ENCODE peak calls at places on chromosomes 7 and 10, in four cellular contexts. X is PC-3, G is dorsolateral prefrontal cortex, Q is B cell. D is an unnamed sample.

GRCh38 chr7:8271960-8272359 is 10.0 kb upstream of the ICA1 start:
- DNase-seq in X (no peak), G (no peak), Q (no peak), D (no peak)

GRCh38 chr10:21926949-21927348 is 76.6 kb downstream of the DNAJC1 start:
- DNase-seq in Q (no peak), X (peak), G (no peak), D (no peak)

GRCh38 chr10:22243321-22243720 is 25.5 kb upstream of the EBLN1 start:
- DNase-seq in G (no peak), X (peak), Q (no peak), D (no peak)

GRCh38 chr7:142876236-142876960 is 9.1 kb downstream of the TRPV6 start:
- DNase-seq in Q (no peak), G (no peak), X (no peak), D (no peak)

GRCh38 chr10:11227103-11227502 is 209.4 kb downstream of the CELF2 start:
- DNase-seq in Q (peak), X (no peak), G (peak), D (no peak)

GRCh38 chr10:98295907-98296306 is 27.9 kb upstream of the LOXL4 start:
- DNase-seq in G (no peak), X (peak), Q (peak), D (no peak)

GRCh38 chr10:369441-370221 is 234.4 kb downstream of the ZMYND11 start:
- DNase-seq in G (no peak), Q (no peak), X (no peak), D (no peak)

GRCh38 chr7:24769014-24769830 is 12.0 kb upstream of the GSDME start:
- DNase-seq in Q (no peak), X (no peak), G (no peak), D (no peak)

GRCh38 chr7:123343611-123344010 is 143.8 kb upstream of the SLC13A1 start:
- DNase-seq in Q (no peak), G (no peak), X (no peak), D (no peak)

GRCh38 chr10:101287183-101287830 is 58.0 kb upstream of the LBX1 start:
- DNase-seq in G (no peak), Q (no peak), X (no peak), D (no peak)

GRCh38 chr7:19713676-19714075 is 4.8 kb upstream of the POLR1F start:
- DNase-seq in X (peak), Q (no peak), G (no peak), D (peak)

GRCh38 chr10:84265378-84265777 is 20.5 kb downstream of the RGR start:
- DNase-seq in X (no peak), G (no peak), Q (no peak), D (no peak)

GRCh38 chr10:113689574-113689973 is 9.9 kb downstream of the CASP7 start:
- DNase-seq in G (no peak), X (no peak), Q (no peak), D (no peak)

GRCh38 chr7:17392846-17393245 is 94.4 kb downstream of the AHR start:
- DNase-seq in Q (no peak), X (no peak), G (no peak), D (no peak)

GRCh38 chr10:71774916-71775702 is 1.8 kb upstream of the VSIR start:
- DNase-seq in Q (peak), G (no peak), X (no peak), D (no peak)

GRCh38 chr7:13903997-13904396 is 85.5 kb downstream of the ETV1 start:
- DNase-seq in X (no peak), Q (no peak), G (no peak), D (no peak)

GRCh38 chr7:53237344-53237913 is 202.0 kb downstream of the POM121L12 start:
- DNase-seq in Q (no peak), X (no peak), G (no peak), D (no peak)

GRCh38 chr7:107563072-107563760 is 504 bp downstream of the COG5 start:
- DNase-seq in G (no peak), X (peak), Q (no peak), D (no peak)

GRCh38 chr10:113463777-113464176 is 89.1 kb upstream of the HABP2 start:
- DNase-seq in X (no peak), Q (no peak), G (no peak), D (no peak)

GRCh38 chr7:90946711-90947501 is 317.3 kb upstream of the FZD1 start:
- DNase-seq in G (no peak), X (no peak), Q (no peak), D (no peak)

GRCh38 chr10:124030061-124030460 is 63.3 kb downstream of the CHST15 start:
- DNase-seq in Q (no peak), X (no peak), G (no peak), D (no peak)

GRCh38 chr10:82813856-82814255 is 938.9 kb downstream of the NRG3 start:
- DNase-seq in Q (no peak), X (no peak), G (no peak), D (no peak)

GRCh38 chr7:1252543-1253090 is 19.9 kb downstream of the UNCX start:
- DNase-seq in G (no peak), Q (no peak), X (no peak), D (no peak)

GRCh38 chr10:74923556-74923955 is 97.2 kb downstream of the KAT6B start:
- DNase-seq in G (no peak), Q (no peak), X (peak), D (no peak)

GRCh38 chr7:133358728-133359127 is 105.8 kb downstream of the EXOC4 start:
- DNase-seq in X (no peak), Q (no peak), G (no peak), D (no peak)

GRCh38 chr7:69517985-69518731 is 80.1 kb upstream of the AUTS2 start:
- DNase-seq in Q (no peak), X (no peak), G (peak), D (no peak)

GRCh38 chr10:76168437-76168836 is 737.0 kb downstream of the LRMDA start:
- DNase-seq in G (no peak), X (no peak), Q (no peak), D (no peak)

GRCh38 chr10:129035052-129035805 is 431.8 kb upstream of the MGMT start:
- DNase-seq in X (no peak), Q (no peak), G (no peak), D (no peak)

GRCh38 chr10:30413996-30414576 is 19.9 kb upstream of the MAP3K8 start:
- DNase-seq in Q (no peak), X (peak), G (no peak), D (no peak)

GRCh38 chr7:134693256-134693655 is 46.6 kb downstream of the BPGM start:
- DNase-seq in G (no peak), X (peak), Q (no peak), D (no peak)

GRCh38 chr7:25864511-25864910 is 287.5 kb upstream of the NFE2L3 start:
- DNase-seq in X (no peak), G (no peak), Q (no peak), D (no peak)

GRCh38 chr7:150745868-150746267 is 8.7 kb downstream of the GIMAP5 start:
- DNase-seq in Q (no peak), X (no peak), G (no peak), D (no peak)

GRCh38 chr7:20241491-20242261 is 24.5 kb upstream of the MACC1 start:
- DNase-seq in X (peak), G (no peak), Q (no peak), D (no peak)

GRCh38 chr7:148650232-148650858 is 48.4 kb upstream of the CUL1 start:
- DNase-seq in Q (no peak), G (no peak), X (peak), D (no peak)

GRCh38 chr10:28839600-28840007 is 162.3 kb downstream of the BAMBI start:
- DNase-seq in X (no peak), G (no peak), Q (no peak), D (no peak)

GRCh38 chr10:89478085-89478738 is 57.2 kb downstream of the SLC16A12 start:
- DNase-seq in X (no peak), G (no peak), Q (no peak), D (no peak)

GRCh38 chr10:105195831-105196230 is 554.7 kb downstream of the SORCS3 start:
- DNase-seq in X (peak), Q (no peak), G (no peak), D (no peak)

GRCh38 chr7:85710960-85711359 is 524.1 kb upstream of the SEMA3D start:
- DNase-seq in G (no peak), Q (no peak), X (no peak), D (no peak)

GRCh38 chr10:123398180-123398591 is 244.0 kb downstream of the BUB3 start:
- DNase-seq in G (no peak), Q (no peak), X (no peak), D (no peak)

GRCh38 chr10:5761220-5761619 is 52.0 kb downstream of the GDI2 start:
- DNase-seq in X (no peak), G (no peak), Q (no peak), D (no peak)

GRCh38 chr10:5760462-5760861 is 52.8 kb downstream of the GDI2 start:
- DNase-seq in Q (no peak), G (no peak), X (no peak), D (no peak)

GRCh38 chr10:5764422-5765297 is 48.6 kb downstream of the GDI2 start:
- DNase-seq in X (no peak), Q (no peak), G (no peak), D (no peak)

GRCh38 chr10:5765617-5766016 is 47.6 kb downstream of the GDI2 start:
- DNase-seq in Q (no peak), G (no peak), X (no peak), D (no peak)

DNA sequence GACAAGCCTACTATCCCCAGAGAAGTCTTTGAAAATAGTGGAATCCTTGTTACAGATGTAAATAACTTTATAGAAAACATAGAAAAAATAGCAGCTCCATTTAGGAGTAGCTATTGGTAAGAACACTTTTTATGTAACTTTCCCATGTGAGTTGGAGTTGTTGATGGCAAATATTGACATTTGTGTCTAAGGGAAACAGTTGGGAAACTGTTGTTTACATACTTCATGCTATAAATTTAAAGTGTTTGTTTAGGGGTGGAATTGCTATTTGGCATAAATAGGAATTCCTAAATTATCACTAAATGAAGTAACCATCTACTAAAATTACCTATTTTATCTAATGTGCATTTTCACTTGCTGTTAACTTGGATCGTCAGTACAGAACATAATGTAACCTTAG is 50.7 kb downstream of the GDI2 start:
- DNase-seq in G (no peak), X (no peak), Q (no peak), D (no peak)
- TF ChIP-seq CTCF in G (no peak), X (no peak), Q (no peak), D (no peak)

DNA sequence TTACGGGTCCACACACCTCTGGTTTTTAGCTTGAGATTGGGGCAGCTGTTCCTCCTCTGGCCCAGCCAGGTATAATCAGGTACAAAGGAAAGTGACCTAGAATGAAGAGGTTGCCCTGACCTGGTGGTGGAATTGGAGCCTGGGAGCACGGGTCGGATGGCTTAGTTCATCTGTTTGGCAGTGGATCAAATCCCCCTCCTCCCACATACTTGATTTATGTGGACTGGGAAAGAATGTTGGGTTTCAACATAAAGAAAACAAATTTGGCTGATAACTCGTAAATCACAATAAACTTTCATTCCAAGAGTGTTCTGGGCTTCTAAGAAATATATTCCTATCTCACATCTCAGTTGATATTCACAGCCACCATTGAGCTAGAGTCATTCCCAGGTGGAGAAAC is 186.8 kb downstream of the CUX1 start:
- DNase-seq in X (no peak), Q (no peak), G (no peak), D (no peak)
- TF ChIP-seq CTCF in X (no peak), Q (no peak), G (no peak), D (no peak)

GRCh38 chr10:102645388-102645740 is 1.1 kb downstream of the TRIM8 start:
- DNase-seq in Q (peak), X (peak), G (peak), D (peak)

GRCh38 chr10:102645741-102646609 is 1.7 kb downstream of the TRIM8 start:
- DNase-seq in Q (peak), X (peak), G (no peak), D (peak)

GRCh38 chr10:102643346-102644065 is 773 bp upstream of the TRIM8 start:
- DNase-seq in G (no peak), Q (no peak), X (peak), D (peak)

GRCh38 chr10:102644066-102644645 is at the start of gene TRIM8:
- DNase-seq in X (peak), G (no peak), Q (peak), D (peak)

DNA sequence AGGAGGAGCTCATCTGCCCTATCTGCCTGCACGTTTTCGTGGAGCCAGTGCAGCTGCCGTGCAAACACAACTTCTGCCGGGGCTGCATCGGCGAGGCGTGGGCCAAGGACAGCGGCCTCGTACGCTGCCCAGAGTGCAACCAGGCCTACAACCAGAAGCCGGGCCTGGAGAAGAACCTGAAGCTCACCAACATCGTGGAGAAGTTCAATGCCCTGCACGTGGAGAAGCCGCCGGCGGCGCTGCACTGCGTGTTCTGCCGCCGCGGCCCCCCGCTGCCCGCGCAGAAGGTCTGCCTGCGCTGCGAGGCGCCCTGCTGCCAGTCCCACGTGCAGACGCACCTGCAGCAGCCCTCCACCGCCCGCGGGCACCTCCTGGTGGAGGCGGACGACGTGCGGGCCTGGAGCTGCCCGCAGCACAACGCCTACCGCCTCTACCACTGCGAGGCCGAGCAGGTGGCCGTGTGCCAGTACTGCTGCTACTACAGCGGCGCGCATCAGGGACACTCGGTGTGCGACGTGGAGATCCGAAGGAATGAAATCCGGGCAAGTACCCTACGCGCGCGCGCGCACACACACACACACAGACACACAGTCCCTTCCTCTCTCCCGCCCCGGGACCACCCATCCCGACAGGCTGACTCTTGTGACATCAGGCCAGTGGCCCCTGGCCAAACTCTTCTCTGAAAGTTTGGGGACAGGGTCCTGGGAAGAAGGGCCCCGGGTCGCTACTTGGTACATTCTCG is 538 bp downstream of the TRIM8 start:
- DNase-seq in Q (peak), G (peak), X (peak), D (peak)
- TF ChIP-seq CTCF in Q (peak), G (peak), X (peak), D (peak)

GRCh38 chr7:121398246-121398645 is 2.1 kb upstream of the FAM3C start:
- DNase-seq in G (no peak), Q (no peak), X (peak), D (no peak)
- TF ChIP-seq CTCF in G (no peak), Q (peak), X (peak), D (no peak)